ENCODE peak calls at places on chromosome 4, in five cellular contexts. A, B, M, G and V are unnamed samples.

GRCh38 chr4:52507774-52508173 is 151.3 kb downstream of the USP46 start:
- DNase-seq in A (no peak), B (no peak), M (no peak), G (no peak), V (no peak)

GRCh38 chr4:146367347-146367746 is 153.0 kb downstream of the REELD1 start:
- DNase-seq in A (no peak), B (no peak), M (no peak), G (no peak), V (no peak)

GRCh38 chr4:97144199-97144598 is 999.1 kb downstream of the STPG2 start:
- DNase-seq in A (no peak), B (no peak), M (no peak), G (no peak), V (no peak)

GRCh38 chr4:96525901-96526300 is 686.0 kb downstream of the PDHA2 start:
- DNase-seq in A (no peak), B (no peak), M (no peak), G (no peak), V (no peak)

GRCh38 chr4:83725076-83726074 is 189.5 kb downstream of the GPAT3 start:
- DNase-seq in A (no peak), B (no peak), M (no peak), G (no peak), V (no peak)

GRCh38 chr4:78477276-78477675 is 74.3 kb upstream of the ANXA3 start:
- DNase-seq in A (peak), B (peak), M (no peak), G (no peak), V (peak)

GRCh38 chr4:38675167-38676121 is 11.4 kb downstream of the KLF3 start:
- DNase-seq in A (peak), B (peak), M (peak), G (no peak), V (peak)

GRCh38 chr4:155336242-155336641 is 40.5 kb downstream of the MAP9 start:
- DNase-seq in A (no peak), B (no peak), M (no peak), G (no peak), V (no peak)

GRCh38 chr4:185165605-185166063 is 22.6 kb downstream of the SLC25A4 start:
- DNase-seq in A (peak), B (peak), M (no peak), G (no peak), V (peak)

GRCh38 chr4:97984545-97985131 is 158.6 kb downstream of the STPG2 start:
- DNase-seq in A (peak), B (no peak), M (peak), G (no peak), V (no peak)

GRCh38 chr4:52358855-52359254 is 300.2 kb downstream of the USP46 start:
- DNase-seq in A (no peak), B (no peak), M (no peak), G (no peak), V (no peak)

GRCh38 chr4:39642885-39643550 is 4.4 kb upstream of the SMIM14 start:
- DNase-seq in A (peak), B (peak), M (no peak), G (no peak), V (peak)

GRCh38 chr4:125464146-125464545 is 149.4 kb downstream of the FAT4 start:
- DNase-seq in A (no peak), B (peak), M (no peak), G (no peak), V (peak)

GRCh38 chr4:4594531-4594930 is 52.7 kb upstream of the STX18 start:
- DNase-seq in A (no peak), B (peak), M (no peak), G (no peak), V (peak)

GRCh38 chr4:168511780-168512467 is 15.1 kb downstream of the PALLD start:
- DNase-seq in A (no peak), B (no peak), M (no peak), G (no peak), V (no peak)

GRCh38 chr4:153940916-153941315 is 152.0 kb upstream of the SFRP2 start:
- DNase-seq in A (no peak), B (no peak), M (peak), G (no peak), V (no peak)

GRCh38 chr4:150119492-150119891 is 41.2 kb downstream of the DCLK2 start:
- DNase-seq in A (peak), B (peak), M (no peak), G (no peak), V (peak)

GRCh38 chr4:15945516-15945915 is 7.0 kb upstream of the FGFBP1 start:
- DNase-seq in A (no peak), B (peak), M (no peak), G (no peak), V (no peak)

GRCh38 chr4:88706574-88706973 is 8.9 kb upstream of the NAP1L5 start:
- DNase-seq in A (peak), B (peak), M (peak), G (no peak), V (peak)

GRCh38 chr4:54238389-54238788 is 9.3 kb downstream of the PDGFRA start:
- DNase-seq in A (no peak), B (no peak), M (no peak), G (no peak), V (no peak)

GRCh38 chr4:152168960-152169616 is 366.8 kb downstream of the FBXW7 start:
- DNase-seq in A (no peak), B (no peak), M (peak), G (no peak), V (no peak)

DNA sequence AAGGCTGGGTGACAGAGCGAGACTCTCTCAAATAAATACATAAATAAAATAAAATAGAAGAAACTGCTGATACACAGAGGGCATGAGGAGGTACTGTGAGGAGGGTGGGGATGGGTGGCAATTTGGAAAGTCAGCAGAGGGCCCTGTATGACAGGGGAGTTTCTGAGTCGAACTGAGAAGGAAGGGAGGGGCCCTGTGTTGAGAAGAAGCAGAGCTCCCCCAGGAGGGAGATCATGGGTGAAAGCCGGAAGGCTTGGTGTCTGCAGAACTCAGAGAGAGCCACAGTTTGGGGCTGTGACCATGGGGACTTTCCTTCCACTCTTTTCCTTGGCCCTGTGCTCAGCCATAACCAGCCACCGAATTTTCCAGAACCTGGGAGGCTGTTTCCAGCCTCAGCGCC is 24.8 kb upstream of the AFAP1 start:
- DNase-seq in A (no peak), B (no peak), M (no peak), G (no peak), V (no peak)
- TF ChIP-seq CTCF in A (no peak), B (no peak), M (no peak), G (no peak), V (no peak)

GRCh38 chr4:71709961-71710360 is 73.9 kb downstream of the GC start:
- DNase-seq in A (peak), B (no peak), M (no peak), G (no peak), V (peak)
- TF ChIP-seq CTCF in A (no peak), B (no peak), M (peak), G (peak), V (peak)

GRCh38 chr4:3524349-3524748 is 7.9 kb downstream of the LRPAP1 start:
- DNase-seq in A (no peak), B (no peak), M (no peak), G (peak), V (no peak)

GRCh38 chr4:3522326-3522640 is 9.9 kb downstream of the LRPAP1 start:
- DNase-seq in A (no peak), B (no peak), M (peak), G (peak), V (no peak)

GRCh38 chr4:3522651-3523050 is 9.6 kb downstream of the LRPAP1 start:
- DNase-seq in A (no peak), B (no peak), M (no peak), G (peak), V (no peak)

GRCh38 chr4:3523628-3524221 is 8.5 kb downstream of the LRPAP1 start:
- DNase-seq in A (no peak), B (no peak), M (peak), G (peak), V (no peak)

DNA sequence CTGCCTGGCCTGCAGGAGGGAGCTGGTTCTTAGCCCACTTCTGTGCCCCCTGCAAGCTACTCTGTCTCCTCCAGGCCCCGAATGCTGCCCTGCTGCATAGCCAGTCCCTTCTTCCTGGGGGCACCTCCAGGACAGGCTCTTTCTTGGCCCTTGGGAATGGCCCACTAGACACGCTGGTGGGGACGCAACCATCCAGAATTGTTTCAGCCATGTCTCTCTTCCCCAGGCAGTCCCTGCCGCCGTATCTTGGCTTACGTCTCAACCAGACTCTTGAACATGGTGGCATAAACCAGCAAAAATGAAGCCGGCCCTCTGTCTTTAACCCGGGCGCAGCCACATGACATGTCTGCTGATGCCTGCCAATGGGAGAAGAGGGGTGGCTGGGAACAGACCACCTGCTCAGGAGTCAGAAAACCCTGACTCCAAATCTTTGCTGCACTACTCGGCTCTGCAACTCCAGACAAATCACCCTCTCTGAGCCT is 9.0 kb downstream of the LRPAP1 start:
- DNase-seq in A (no peak), B (no peak), M (peak), G (peak), V (no peak)
- TF ChIP-seq CTCF in A (no peak), B (no peak), M (no peak), G (no peak), V (no peak)

GRCh38 chr4:164551713-164552040 is 202.3 kb upstream of the SMIM31 start:
- DNase-seq in A (no peak), B (no peak), M (no peak), G (no peak), V (no peak)
- TF ChIP-seq CTCF in A (no peak), B (no peak), M (no peak), G (no peak), V (no peak)

GRCh38 chr4:123127218-123127617 is 204.8 kb upstream of the NUDT6 start:
- DNase-seq in A (peak), B (peak), M (no peak), G (no peak), V (peak)
- TF ChIP-seq CTCF in A (peak), B (no peak), M (peak), G (peak), V (peak)

DNA sequence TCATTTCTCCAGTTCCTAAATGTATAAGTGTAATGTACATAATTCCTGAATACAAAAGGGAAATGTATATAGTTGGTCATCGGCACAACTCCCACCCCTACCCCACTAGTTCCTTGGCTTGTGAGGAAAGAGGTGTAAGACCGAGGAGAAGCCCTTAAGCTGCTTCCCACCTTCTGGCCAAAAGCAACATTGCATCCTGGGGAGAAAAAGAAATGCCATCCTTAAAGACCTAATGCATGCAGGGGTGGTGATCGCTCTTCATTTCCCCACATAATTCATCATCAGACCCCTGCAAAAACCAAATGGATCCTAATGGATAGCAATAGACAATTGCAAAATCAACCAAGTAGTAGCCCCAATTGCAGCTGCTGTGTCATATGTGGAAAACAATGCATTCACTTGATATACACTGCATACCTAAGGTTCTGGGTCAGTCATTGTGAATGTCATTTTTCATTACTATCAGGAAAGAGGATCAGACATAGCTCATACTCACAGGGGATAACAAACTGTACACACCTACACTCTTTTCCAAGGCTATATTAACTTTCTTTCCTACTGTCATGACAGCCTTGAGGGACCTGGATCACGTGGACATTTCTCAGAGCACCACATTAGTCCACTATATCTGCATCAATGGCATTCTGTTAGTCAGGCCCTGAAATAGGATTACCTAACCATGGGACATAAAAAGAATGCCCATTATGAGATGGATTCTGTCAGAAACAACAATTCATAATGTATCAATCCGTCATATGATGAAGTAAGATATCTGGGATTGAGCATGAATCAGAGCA is 31.7 kb upstream of the NFXL1 start:
- DNase-seq in A (no peak), B (no peak), M (no peak), G (no peak), V (no peak)
- TF ChIP-seq CTCF in A (peak), B (peak), M (peak), G (no peak), V (no peak)

GRCh38 chr4:86910369-86910768 is 18.1 kb upstream of the C4orf36 start:
- DNase-seq in A (no peak), B (no peak), M (no peak), G (no peak), V (no peak)

GRCh38 chr4:86909945-86910344 is 17.7 kb upstream of the C4orf36 start:
- DNase-seq in A (no peak), B (no peak), M (no peak), G (no peak), V (no peak)

GRCh38 chr4:86916392-86916791 is 18.4 kb upstream of the AFF1 start:
- DNase-seq in A (no peak), B (no peak), M (peak), G (no peak), V (no peak)

GRCh38 chr4:86909540-86909939 is 17.3 kb upstream of the C4orf36 start:
- DNase-seq in A (no peak), B (no peak), M (no peak), G (no peak), V (no peak)

GRCh38 chr4:86910820-86911684 is 18.8 kb upstream of the C4orf36 start:
- DNase-seq in A (peak), B (no peak), M (no peak), G (no peak), V (peak)
- TF ChIP-seq CTCF in A (no peak), B (no peak), M (no peak), G (no peak), V (no peak)